ENCODE peak calls at places on chromosomes 5 and 9, in ten cellular contexts. A is fibroblast of lung, O is A549, T is lung, W is WERI-Rb-1, X is fibroblast of pulmonary artery, F is brain microvascular endothelial cell, G is neural progenitor cell, L is BE2C, Q is psoas muscle. C is an unnamed sample.

GRCh38 chr9:74724317-74724716 is 163.4 kb downstream of the TRPM6 start:
- DNase-seq in Q (no peak), T (no peak), O (no peak), X (no peak), A (no peak), L (no peak), G (no peak), W (no peak), F (no peak), C (no peak)

GRCh38 chr9:131627846-131628820 is 82.8 kb downstream of the PRRT1B start:
- DNase-seq in L (peak; percentile 48), G (no peak), O (no peak), A (peak; percentile 68), W (peak; percentile 40), Q (peak; percentile 83), F (peak; percentile 21), X (peak; percentile 59), T (peak; percentile 67), C (no peak)

GRCh38 chr5:150559088-150559487 is 51.2 kb downstream of the NDST1 start:
- DNase-seq in F (no peak), Q (no peak), T (no peak), L (no peak), A (no peak), X (no peak), O (no peak), W (no peak), G (no peak), C (no peak)

GRCh38 chr5:102666164-102666951 is 88.7 kb upstream of the PAM start:
- DNase-seq in L (peak; percentile 64), O (no peak), T (no peak), F (no peak), A (no peak), G (peak; percentile 40), W (peak; percentile 60), Q (no peak), X (no peak), C (no peak)

GRCh38 chr9:13756943-13757342 is 477.5 kb upstream of the MPDZ start:
- DNase-seq in G (no peak), O (no peak), X (no peak), W (no peak), T (no peak), F (no peak), L (no peak), Q (no peak), A (no peak), C (no peak)

GRCh38 chr5:120517607-120518252 is 53.6 kb downstream of the PRR16 start:
- DNase-seq in L (no peak), X (no peak), G (no peak), Q (no peak), A (no peak), W (no peak), F (no peak), O (no peak), T (no peak), C (no peak)

GRCh38 chr5:56083286-56083854 is 88.6 kb upstream of the IL6ST start:
- DNase-seq in Q (no peak), L (no peak), W (no peak), F (no peak), T (no peak), X (no peak), G (no peak), O (no peak), A (no peak), C (no peak)

GRCh38 chr9:127589955-127590370 is 22.1 kb upstream of the STXBP1 start:
- DNase-seq in O (peak; percentile 78), A (peak; percentile 82), F (peak; percentile 60), T (peak; percentile 69), G (peak; percentile 86), X (peak; percentile 87), W (peak; percentile 80), Q (peak; percentile 52), L (peak; percentile 74), C (peak; percentile 66)

GRCh38 chr5:143494162-143494561 is 90.7 kb upstream of the NR3C1 start:
- DNase-seq in T (no peak), F (peak; percentile 79), O (no peak), X (peak; percentile 83), Q (no peak), A (peak; percentile 91), L (no peak), W (no peak), G (no peak), C (no peak)

DNA sequence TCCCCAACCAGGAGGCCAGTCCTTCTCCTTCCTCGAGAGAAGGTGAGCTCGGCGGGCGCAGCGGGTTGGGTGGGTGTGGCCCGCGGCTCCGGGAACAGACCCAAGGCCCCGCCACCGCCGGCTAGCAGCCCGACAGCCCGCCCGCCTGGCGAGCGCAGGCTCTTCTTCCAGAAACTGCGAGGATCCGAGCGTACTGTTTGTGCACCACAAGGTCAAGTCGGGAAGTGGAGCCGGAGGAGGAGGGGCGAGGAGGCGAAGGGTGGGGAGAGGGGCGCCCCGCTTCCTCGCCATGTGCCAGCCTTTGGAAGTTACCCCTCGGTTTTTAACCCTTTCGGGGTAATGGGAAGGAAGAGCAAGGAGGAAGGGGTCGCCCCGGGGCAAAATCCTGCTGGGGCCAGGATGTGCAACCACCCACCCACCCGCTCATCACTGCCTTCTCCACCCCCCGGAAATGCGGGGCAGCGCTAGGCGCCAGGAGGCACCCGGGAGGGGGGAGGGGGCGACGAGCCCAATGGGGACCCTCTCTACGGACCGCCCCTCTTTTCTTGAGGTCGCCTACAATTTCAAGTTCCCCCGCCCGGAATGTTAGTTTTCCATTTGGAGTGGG is 1.1 kb upstream of the JADE2 start:
- DNase-seq in F (no peak), O (peak; percentile 78), L (peak; percentile 70), T (peak; percentile 87), G (peak; percentile 62), X (peak; percentile 78), W (peak; percentile 87), A (peak; percentile 82), Q (peak; percentile 87), C (no peak)
- TF ChIP-seq CTCF in F (no peak), O (no peak), L (peak; percentile 0), T (no peak), G (no peak), X (no peak), W (no peak), A (no peak), Q (no peak), C (no peak)

DNA sequence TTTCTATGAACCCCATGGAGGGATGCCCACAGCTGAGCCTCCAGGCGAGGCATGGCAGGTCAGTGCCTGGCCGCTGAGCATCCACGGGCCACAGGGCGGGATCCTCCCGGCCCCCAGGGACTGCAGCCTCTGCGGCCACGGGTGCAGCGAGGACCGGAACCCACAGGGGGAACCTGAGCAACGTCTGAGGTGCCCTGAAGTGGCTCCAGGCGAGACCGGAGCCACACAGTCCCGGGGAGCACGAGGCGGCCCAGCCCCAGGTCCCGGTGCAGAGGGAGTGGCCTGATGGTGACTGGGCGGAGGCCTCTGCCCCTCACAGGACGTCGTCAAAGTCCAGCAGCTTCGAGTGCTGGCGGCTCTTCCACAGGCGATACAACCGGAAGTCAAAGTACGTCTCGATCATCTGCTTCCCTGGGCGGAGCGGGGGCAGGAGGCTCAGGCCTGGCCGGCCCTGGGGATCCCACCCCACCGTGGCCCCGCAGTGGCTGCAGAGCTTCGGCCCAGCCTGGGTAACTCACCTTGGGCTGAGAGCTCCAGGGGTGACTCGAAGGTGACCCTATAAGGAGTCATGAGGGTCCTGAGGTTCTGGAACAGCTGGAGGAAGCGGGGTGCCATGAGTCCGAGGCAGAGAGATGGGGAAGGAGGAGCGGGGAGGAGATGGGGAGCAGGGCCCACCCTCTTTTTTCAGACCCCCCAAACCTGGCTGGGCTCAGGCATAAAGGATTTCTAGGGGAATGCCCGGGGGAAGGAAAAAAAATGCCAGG is 8.1 kb upstream of the ENTPD8 start:
- DNase-seq in Q (no peak), W (no peak), A (no peak), X (no peak), F (no peak), L (peak; percentile 14), G (no peak), T (no peak), O (no peak), C (no peak)
- TF ChIP-seq CTCF in Q (no peak), W (no peak), A (no peak), X (no peak), F (no peak), L (no peak), G (no peak), T (no peak), O (no peak), C (no peak)

GRCh38 chr5:28710360-28710759 is 1672.0 kb upstream of the CDH9 start:
- DNase-seq in L (peak; percentile 11), T (no peak), G (no peak), A (no peak), Q (no peak), O (no peak), X (no peak), W (no peak), F (no peak), C (no peak)
- TF ChIP-seq CTCF in L (peak; percentile 52), T (no peak), G (peak; percentile 41), A (no peak), Q (no peak), O (no peak), X (no peak), W (no peak), F (no peak), C (peak; percentile 11)

DNA sequence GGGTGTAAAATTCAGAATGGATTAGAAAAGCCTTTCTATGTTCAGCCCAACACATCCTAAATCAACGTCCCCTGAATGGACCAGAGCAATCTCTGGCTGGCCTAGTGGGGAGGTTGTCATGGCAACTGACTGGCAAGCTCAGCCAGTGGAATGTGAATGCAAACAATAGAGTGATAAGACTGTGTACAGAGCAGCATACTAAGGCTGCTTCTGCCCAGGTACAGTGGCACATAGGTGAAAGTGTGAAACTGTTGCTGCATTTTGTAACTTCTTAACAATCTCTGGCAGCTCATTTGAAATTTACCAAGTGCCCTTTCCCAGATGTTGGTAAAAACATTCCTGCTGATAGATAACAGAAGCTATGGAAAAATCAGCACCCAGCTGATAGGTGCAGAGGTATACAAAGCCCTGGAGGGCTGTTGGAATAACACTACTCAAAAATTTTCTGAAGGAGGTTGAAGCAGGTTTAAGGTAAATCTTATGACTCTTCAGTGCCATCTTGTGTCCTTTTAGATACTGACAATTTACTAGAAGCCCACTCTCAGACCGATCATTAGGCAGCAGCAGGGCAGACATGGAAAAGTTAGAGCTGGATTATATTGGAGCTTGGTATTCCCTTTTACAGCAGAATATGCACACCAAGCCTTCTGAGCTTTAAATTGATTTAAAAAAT is 267.3 kb downstream of the RAB3C start:
- DNase-seq in G (peak; percentile 93), L (peak; percentile 63), O (peak; percentile 54), X (peak; percentile 64), A (peak; percentile 57), Q (no peak), F (peak; percentile 6), W (no peak), T (peak; percentile 58), C (peak; percentile 20)
- TF ChIP-seq CTCF in G (peak; percentile 68), L (peak; percentile 67), O (peak; percentile 60), X (peak; percentile 56), A (peak; percentile 17), Q (peak; percentile 51), F (peak; percentile 52), W (peak; percentile 44), T (no peak), C (peak; percentile 74)

GRCh38 chr9:122832194-122832593 is 3.8 kb upstream of the PDCL start:
- DNase-seq in T (no peak), W (no peak), X (no peak), L (no peak), G (no peak), O (no peak), F (no peak), Q (no peak), A (no peak), C (no peak)

GRCh38 chr9:122837266-122837850 is 9.0 kb upstream of the PDCL start:
- DNase-seq in G (no peak), F (no peak), W (no peak), X (no peak), A (no peak), T (no peak), O (no peak), Q (no peak), L (no peak), C (no peak)

GRCh38 chr9:122835313-122835731 is 6.9 kb upstream of the PDCL start:
- DNase-seq in T (no peak), L (no peak), W (peak; percentile 37), O (no peak), X (no peak), Q (no peak), G (peak; percentile 63), F (no peak), A (no peak), C (no peak)
- TF ChIP-seq CTCF in T (no peak), L (peak; percentile 37), W (peak; percentile 55), O (peak; percentile 14), X (no peak), Q (no peak), G (peak; percentile 45), F (peak; percentile 26), A (no peak), C (peak; percentile 16)

C was measured in D721Med.